ENCODE peak calls at places on chromosomes 5 and 9, in four cellular contexts. Q is neural progenitor cell, O is AG08395, A is mucosa of descending colon. C is an unnamed sample.

GRCh38 chr5:443239-444151 is 519 bp downstream of the EXOC3 start:
- DNase-seq in A (peak; percentile 67), Q (no peak), O (no peak), C (peak; percentile 43)

GRCh38 chr9:137411670-137412380 is 11.1 kb downstream of the EXD3 start:
- DNase-seq in A (peak; percentile 83), O (peak; percentile 78), Q (no peak), C (peak; percentile 68)

GRCh38 chr5:133612021-133612860 is at the start of gene FSTL4:
- DNase-seq in O (no peak), Q (peak; percentile 82), A (peak; percentile 53), C (no peak)

GRCh38 chr5:97534166-97534565 is 351.1 kb upstream of the RIOK2 start:
- DNase-seq in A (no peak), Q (peak; percentile 53), O (peak; percentile 75), C (no peak)

GRCh38 chr5:6780802-6781391 is 67.7 kb downstream of the TENT4A start:
- DNase-seq in A (no peak), Q (no peak), O (no peak), C (no peak)

GRCh38 chr5:6180231-6180872 is 198.0 kb downstream of the MED10 start:
- DNase-seq in A (no peak), Q (no peak), O (no peak), C (no peak)

GRCh38 chr5:122292357-122292756 is 19.7 kb upstream of the SNCAIP start:
- DNase-seq in Q (no peak), A (no peak), O (no peak), C (no peak)

GRCh38 chr9:130466537-130467217 is 21.9 kb downstream of the ASS1 start:
- DNase-seq in A (no peak), Q (peak; percentile 13), O (no peak), C (no peak)

GRCh38 chr5:81315336-81315735 is 13.9 kb downstream of the ZCCHC9 start:
- DNase-seq in Q (no peak), A (no peak), O (peak; percentile 57), C (no peak)

GRCh38 chr5:62328772-62329491 is 22.9 kb downstream of the KIF2A start:
- DNase-seq in O (no peak), A (no peak), Q (no peak), C (no peak)

GRCh38 chr5:160250226-160250625 is 20.9 kb downstream of the FABP6 start:
- DNase-seq in O (no peak), Q (no peak), A (no peak), C (no peak)

GRCh38 chr9:112487008-112487798 is 576 bp downstream of the KIAA1958 start:
- DNase-seq in A (peak; percentile 82), Q (peak; percentile 87), O (peak; percentile 46), C (peak; percentile 81)

GRCh38 chr5:113065626-113066025 is 89.0 kb downstream of the DCP2 start:
- DNase-seq in A (no peak), O (no peak), Q (no peak), C (no peak)